ENCODE peak calls at places on chromosome 15, in seven cellular contexts. Q is epithelial cell of esophagus; J is stimulated activated CD8-positive, alpha-beta memory T cell treated with anti-CD3 and anti-CD28 coated beads, Interleukin-4, amount 100 ng/mL, for 1 hour; M is CD8-positive, alpha-beta memory T cell; K is Calu3; H is amniotic stem cell; A is kidney. Y is an unnamed sample.

GRCh38 chr15:82064824-82065223 is 19.0 kb upstream of the MEX3B start:
- DNase-seq in Q (no peak), J (no peak), M (no peak), K (no peak), H (no peak), A (no peak), Y (no peak)

GRCh38 chr15:23567921-23568320 is 2.4 kb downstream of the MKRN3 start:
- DNase-seq in Q (no peak), J (no peak), M (no peak), K (no peak), H (no peak), A (no peak), Y (no peak)

GRCh38 chr15:94000603-94001002 is 230.8 kb upstream of the MCTP2 start:
- DNase-seq in Q (no peak), J (no peak), M (no peak), K (no peak), H (no peak), A (no peak), Y (no peak)

GRCh38 chr15:64038878-64039277 is 7.4 kb downstream of the DAPK2 start:
- DNase-seq in Q (no peak), J (no peak), M (no peak), K (no peak), H (no peak), A (no peak), Y (no peak)

GRCh38 chr15:89129123-89129815 is 41.0 kb downstream of the ABHD2 start:
- DNase-seq in Q (peak; percentile 50), J (peak; percentile 22), M (peak; percentile 34), K (peak; percentile 78), H (no peak), A (no peak), Y (no peak)

GRCh38 chr15:89999676-90000174 is 1.4 kb upstream of the ZNF710 start:
- DNase-seq in Q (peak; percentile 44), J (no peak), M (no peak), K (no peak), H (no peak), A (no peak), Y (peak; percentile 41)

GRCh38 chr15:70714575-70714974 is 48.8 kb downstream of the UACA start:
- DNase-seq in Q (peak; percentile 46), J (no peak), M (no peak), K (no peak), H (no peak), A (no peak), Y (peak; percentile 51)

GRCh38 chr15:88663216-88663615 is 24.4 kb downstream of the ISG20 start:
- DNase-seq in Q (peak; percentile 46), J (no peak), M (no peak), K (no peak), H (no peak), A (no peak), Y (no peak)

GRCh38 chr15:62850791-62851291 is 191.7 kb upstream of the TPM1 start:
- DNase-seq in Q (peak; percentile 57), J (no peak), M (no peak), K (peak; percentile 69), H (no peak), A (no peak), Y (peak; percentile 69)

GRCh38 chr15:100311829-100312228 is 29.9 kb downstream of the ADAMTS17 start:
- DNase-seq in Q (no peak), J (no peak), M (no peak), K (no peak), H (no peak), A (no peak), Y (no peak)

GRCh38 chr15:79901958-79902357 is 5.1 kb upstream of the MTHFS start:
- DNase-seq in Q (no peak), J (no peak), M (no peak), K (no peak), H (no peak), A (no peak), Y (no peak)

GRCh38 chr15:31020542-31020941 is 29.1 kb upstream of the MTMR10 start:
- DNase-seq in Q (no peak), J (no peak), M (no peak), K (no peak), H (no peak), A (no peak), Y (no peak)

GRCh38 chr15:78056714-78057269 is 20.7 kb downstream of the TBC1D2B start:
- DNase-seq in Q (peak; percentile 54), J (no peak), M (no peak), K (peak; percentile 51), H (no peak), A (peak; percentile 51), Y (no peak)

GRCh38 chr15:82805994-82806406 is at the start of gene FSD2:
- DNase-seq in Q (no peak), J (no peak), M (no peak), K (no peak), H (no peak), A (no peak), Y (no peak)

GRCh38 chr15:101028321-101028720 is 109.2 kb downstream of the LRRK1 start:
- DNase-seq in Q (no peak), J (no peak), M (no peak), K (no peak), H (no peak), A (no peak), Y (no peak)

GRCh38 chr15:101090460-101090853 is 161.4 kb downstream of the CHSY1 start:
- DNase-seq in Q (no peak), J (no peak), M (no peak), K (no peak), H (no peak), A (no peak), Y (no peak)

GRCh38 chr15:100592898-100593297 is 9.1 kb downstream of the LINS1 start:
- DNase-seq in Q (no peak), J (no peak), M (no peak), K (no peak), H (peak; percentile 28), A (no peak), Y (no peak)

GRCh38 chr15:47876986-47877385 is 159.7 kb downstream of the SEMA6D start:
- DNase-seq in Q (no peak), J (no peak), M (no peak), K (no peak), H (no peak), A (no peak), Y (no peak)

GRCh38 chr15:55859681-55860080 is 116.7 kb upstream of the PRTG start:
- DNase-seq in Q (no peak), J (no peak), M (no peak), K (no peak), H (no peak), A (no peak), Y (no peak)

GRCh38 chr15:89801471-89802205 is 13.0 kb downstream of the ANPEP start:
- DNase-seq in Q (no peak), J (no peak), M (no peak), K (no peak), H (no peak), A (peak; percentile 58), Y (no peak)

GRCh38 chr15:33226559-33227181 is 32.2 kb upstream of the FMN1 start:
- DNase-seq in Q (peak; percentile 74), J (peak; percentile 47), M (peak; percentile 8), K (peak; percentile 3), H (no peak), A (no peak), Y (peak; percentile 45)

GRCh38 chr15:70038730-70039392 is 58.9 kb downstream of the TLE3 start:
- DNase-seq in Q (no peak), J (no peak), M (no peak), K (no peak), H (no peak), A (peak; percentile 12), Y (no peak)

GRCh38 chr15:35956066-35956465 is 410.1 kb upstream of the DPH6 start:
- DNase-seq in Q (no peak), J (no peak), M (no peak), K (no peak), H (no peak), A (no peak), Y (no peak)

GRCh38 chr15:25250906-25251622 is 187.8 kb downstream of the UBE3A start:
- DNase-seq in Q (no peak), J (no peak), M (no peak), K (no peak), H (no peak), A (no peak), Y (no peak)

GRCh38 chr15:66588971-66589370 is 23.2 kb upstream of the LCTL start:
- DNase-seq in Q (no peak), J (no peak), M (no peak), K (no peak), H (no peak), A (peak; percentile 42), Y (no peak)

GRCh38 chr15:90064931-90065681 is 37.2 kb downstream of the IDH2 start:
- DNase-seq in Q (no peak), J (no peak), M (no peak), K (no peak), H (no peak), A (peak; percentile 85), Y (no peak)

GRCh38 chr15:90456236-90456635 is 68.2 kb downstream of the IQGAP1 start:
- DNase-seq in Q (no peak), J (no peak), M (no peak), K (no peak), H (no peak), A (no peak), Y (no peak)

GRCh38 chr15:99981223-99981647 is 248.0 kb upstream of the LYSMD4 start:
- DNase-seq in Q (peak; percentile 26), J (no peak), M (no peak), K (no peak), H (no peak), A (no peak), Y (peak; percentile 53)

Y was measured in foreskin keratinocyte.